ENCODE peak calls at places on chromosome 17, in seven cellular contexts. One of them, this sample, is unnamed.

GRCh38 chr17:50219345-50219744 is 17.9 kb upstream of the COL1A1 start:
- DNase-seq in AG09309: no peak
- DNase-seq in GM04503: no peak
- DNase-seq in anterior cingulate cortex: no peak
- DNase-seq in GOT3: no peak
- DNase-seq in nucleus accumbens: no peak
- DNase-seq in left lung: no peak
- DNase-seq in this sample: peak; percentile 86

GRCh38 chr17:57871155-57871554 is 21.3 kb upstream of the MRPS23 start:
- DNase-seq in AG09309: no peak
- DNase-seq in GM04503: no peak
- DNase-seq in anterior cingulate cortex: no peak
- DNase-seq in GOT3: no peak
- DNase-seq in nucleus accumbens: no peak
- DNase-seq in left lung: no peak
- DNase-seq in this sample: no peak

GRCh38 chr17:59842901-59843652 is 49.7 kb downstream of the TUBD1 start:
- DNase-seq in AG09309: peak; percentile 99
- DNase-seq in GM04503: peak; percentile 92
- DNase-seq in anterior cingulate cortex: no peak
- DNase-seq in GOT3: peak; percentile 44
- DNase-seq in nucleus accumbens: no peak
- DNase-seq in left lung: no peak
- DNase-seq in this sample: peak; percentile 94

GRCh38 chr17:17990282-17990681 is 17.6 kb downstream of the DRC3 start:
- DNase-seq in AG09309: no peak
- DNase-seq in GM04503: no peak
- DNase-seq in anterior cingulate cortex: no peak
- DNase-seq in GOT3: no peak
- DNase-seq in nucleus accumbens: no peak
- DNase-seq in left lung: no peak
- DNase-seq in this sample: no peak

GRCh38 chr17:46118969-46119368 is 74.3 kb downstream of the KANSL1 start:
- DNase-seq in AG09309: no peak
- DNase-seq in GM04503: no peak
- DNase-seq in anterior cingulate cortex: no peak
- DNase-seq in GOT3: no peak
- DNase-seq in nucleus accumbens: no peak
- DNase-seq in left lung: no peak
- DNase-seq in this sample: no peak

GRCh38 chr17:57874434-57875108 is 24.7 kb upstream of the MRPS23 start:
- DNase-seq in AG09309: peak; percentile 75
- DNase-seq in GM04503: peak; percentile 76
- DNase-seq in anterior cingulate cortex: peak; percentile 51
- DNase-seq in GOT3: peak; percentile 69
- DNase-seq in nucleus accumbens: peak; percentile 65
- DNase-seq in left lung: peak; percentile 88
- DNase-seq in this sample: no peak

GRCh38 chr17:40415390-40415789 is 2.3 kb downstream of the TOP2A start:
- DNase-seq in AG09309: peak; percentile 13
- DNase-seq in GM04503: no peak
- DNase-seq in anterior cingulate cortex: no peak
- DNase-seq in GOT3: no peak
- DNase-seq in nucleus accumbens: no peak
- DNase-seq in left lung: no peak
- DNase-seq in this sample: no peak

GRCh38 chr17:35774499-35774898 is 13.8 kb downstream of the C17orf50 start:
- DNase-seq in AG09309: no peak
- DNase-seq in GM04503: no peak
- DNase-seq in anterior cingulate cortex: peak; percentile 12
- DNase-seq in GOT3: no peak
- DNase-seq in nucleus accumbens: no peak
- DNase-seq in left lung: peak; percentile 83
- DNase-seq in this sample: no peak

GRCh38 chr17:3557768-3558583 is at the start of gene TRPV3:
- DNase-seq in AG09309: no peak
- DNase-seq in GM04503: no peak
- DNase-seq in anterior cingulate cortex: no peak
- DNase-seq in GOT3: no peak
- DNase-seq in nucleus accumbens: peak; percentile 20
- DNase-seq in left lung: peak; percentile 88
- DNase-seq in this sample: peak; percentile 39

GRCh38 chr17:63500548-63501390 is 22.4 kb upstream of the KCNH6 start:
- DNase-seq in AG09309: no peak
- DNase-seq in GM04503: no peak
- DNase-seq in anterior cingulate cortex: no peak
- DNase-seq in GOT3: no peak
- DNase-seq in nucleus accumbens: no peak
- DNase-seq in left lung: peak; percentile 40
- DNase-seq in this sample: no peak